ENCODE peak calls at places on chromosomes 6 and 20, in six cellular contexts. D, K, H, V, R and B are unnamed samples.

GRCh38 chr6:14883921-14884320 is 361.9 kb upstream of the JARID2 start:
- DNase-seq in R (no peak), D (no peak), H (no peak), V (no peak), K (no peak), B (no peak)

GRCh38 chr20:56429496-56429895 is 17.4 kb downstream of the CASS4 start:
- DNase-seq in R (no peak), K (no peak), H (no peak), D (no peak), V (no peak), B (no peak)

GRCh38 chr6:33392168-33392947 is 735 bp downstream of the KIFC1 start:
- DNase-seq in D (no peak), K (no peak), V (no peak), R (no peak), H (no peak), B (peak; percentile 70)

GRCh38 chr20:2752631-2753455 is 47.6 kb downstream of the CPXM1 start:
- DNase-seq in H (peak; percentile 39), V (no peak), K (no peak), D (no peak), R (no peak), B (peak; percentile 36)

GRCh38 chr6:84583784-84584183 is 180.6 kb downstream of the TBX18 start:
- DNase-seq in V (no peak), R (no peak), H (no peak), D (no peak), K (no peak), B (no peak)

GRCh38 chr20:36544134-36545018 is 3.1 kb downstream of the MYL9 start:
- DNase-seq in H (peak; percentile 51), V (peak; percentile 91), K (no peak), R (no peak), D (no peak), B (no peak)

GRCh38 chr6:12066297-12066696 is 54.2 kb downstream of the HIVEP1 start:
- DNase-seq in D (no peak), H (no peak), V (no peak), K (no peak), R (no peak), B (no peak)

GRCh38 chr6:108082539-108082938 is 8.0 kb upstream of the OSTM1 start:
- DNase-seq in D (no peak), V (no peak), H (no peak), K (no peak), R (no peak), B (no peak)

GRCh38 chr6:157133856-157134255 is 189.5 kb downstream of the TMEM242 start:
- DNase-seq in R (no peak), H (no peak), K (no peak), V (no peak), D (no peak), B (no peak)

GRCh38 chr20:48722002-48722731 is 105.6 kb downstream of the PREX1 start:
- DNase-seq in H (peak; percentile 27), R (no peak), D (peak; percentile 82), V (peak; percentile 56), K (no peak), B (peak; percentile 81)

GRCh38 chr20:44643596-44644383 is 7.7 kb downstream of the ADA start:
- DNase-seq in H (peak; percentile 47), V (peak; percentile 80), R (no peak), D (peak; percentile 53), K (peak; percentile 28), B (peak; percentile 53)

GRCh38 chr20:36573798-36574277 is 441 bp downstream of the TGIF2 start:
- DNase-seq in V (no peak), H (peak; percentile 23), K (no peak), D (no peak), R (no peak), B (peak; percentile 59)

GRCh38 chr6:105212587-105212986 is 32.8 kb upstream of the POPDC3 start:
- DNase-seq in R (no peak), K (no peak), H (no peak), D (no peak), V (no peak), B (peak; percentile 47)

GRCh38 chr6:118709859-118710350 is 58.5 kb upstream of the CEP85L start:
- DNase-seq in K (no peak), R (no peak), D (no peak), V (peak; percentile 33), H (peak; percentile 25), B (peak; percentile 92)

GRCh38 chr6:73418081-73418741 is 23.6 kb downstream of the DDX43 start:
- DNase-seq in R (no peak), D (no peak), K (no peak), H (no peak), V (no peak), B (peak; percentile 11)

GRCh38 chr20:17835941-17836861 is 132.4 kb downstream of the SNX5 start:
- DNase-seq in V (peak; percentile 41), H (peak; percentile 53), R (no peak), D (peak; percentile 74), K (peak; percentile 77), B (no peak)

GRCh38 chr20:48624315-48625020 is 203.3 kb downstream of the PREX1 start:
- DNase-seq in H (no peak), D (no peak), R (no peak), V (no peak), K (no peak), B (no peak)

GRCh38 chr6:107235521-107235920 is 120.2 kb upstream of the BEND3 start:
- DNase-seq in R (no peak), D (no peak), K (no peak), H (no peak), V (no peak), B (no peak)

GRCh38 chr20:17951323-17951722 is 17.3 kb downstream of the SNX5 start:
- DNase-seq in D (no peak), H (no peak), V (no peak), R (no peak), K (no peak), B (no peak)

GRCh38 chr6:162442675-162443074 is 284.9 kb downstream of the PRKN start:
- DNase-seq in H (no peak), V (no peak), K (no peak), R (no peak), D (no peak), B (peak; percentile 18)

GRCh38 chr6:5083813-5084191 is 1.3 kb upstream of the PPP1R3G start:
- DNase-seq in D (no peak), V (no peak), K (no peak), H (no peak), R (no peak), B (no peak)
- H3K4me3 ChIP-seq in D (peak overlapping the region; percentile 65), V (no peak overlapping the region), K (no peak overlapping the region), H (no peak overlapping the region), R (peak overlapping the region; percentile 61), B (peak overlapping the region; percentile 87)

GRCh38 chr6:16508959-16509358 is 252.3 kb downstream of the ATXN1 start:
- DNase-seq in D (no peak), V (no peak), K (no peak), H (no peak), R (no peak), B (no peak)

GRCh38 chr6:16510245-16510644 is 251.0 kb downstream of the ATXN1 start:
- DNase-seq in H (no peak), R (no peak), V (no peak), K (no peak), D (no peak), B (no peak)

GRCh38 chr6:16512585-16513109 is 248.6 kb downstream of the ATXN1 start:
- DNase-seq in D (no peak), H (no peak), V (no peak), R (no peak), K (no peak), B (peak; percentile 38)

GRCh38 chr6:16511723-16512584 is 249.3 kb downstream of the ATXN1 start:
- DNase-seq in D (no peak), K (no peak), V (no peak), H (peak; percentile 33), R (no peak), B (peak; percentile 78)

DNA sequence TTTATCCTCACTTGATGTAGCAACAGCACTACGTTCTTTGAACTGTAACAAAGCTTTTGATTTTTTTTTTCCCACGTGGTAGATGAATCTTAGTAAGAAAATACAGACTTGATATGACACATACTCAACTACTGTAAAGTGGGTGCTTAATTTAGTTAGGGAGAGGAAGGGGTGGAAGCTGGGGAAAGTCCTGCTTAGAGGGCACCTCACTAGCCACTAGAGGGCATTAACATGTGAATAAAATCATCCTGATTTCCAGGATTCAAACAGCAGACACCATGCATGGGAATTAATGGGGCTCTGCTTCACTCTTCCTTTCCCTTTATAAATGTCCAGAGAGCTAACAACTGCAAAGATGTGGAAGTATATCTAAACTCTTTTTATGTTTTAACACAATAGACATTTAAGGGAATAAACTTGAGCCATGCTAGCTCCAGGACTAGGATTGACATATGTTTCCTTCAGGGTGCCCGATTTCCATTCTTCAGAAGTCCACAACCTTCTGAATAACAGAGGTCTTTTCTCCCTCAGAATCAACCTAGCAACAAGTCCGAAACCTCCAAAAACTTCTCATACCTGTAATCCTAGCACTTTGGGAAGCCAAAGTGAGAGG is 250.1 kb downstream of the ATXN1 start:
- DNase-seq in D (no peak), V (peak; percentile 30), K (no peak), H (no peak), R (no peak), B (peak; percentile 48)
- TF ChIP-seq CTCF in D (peak; percentile 53), V (peak; percentile 71), K (peak; percentile 59), H (peak; percentile 50), R (peak; percentile 46), B (peak; percentile 59)

DNA sequence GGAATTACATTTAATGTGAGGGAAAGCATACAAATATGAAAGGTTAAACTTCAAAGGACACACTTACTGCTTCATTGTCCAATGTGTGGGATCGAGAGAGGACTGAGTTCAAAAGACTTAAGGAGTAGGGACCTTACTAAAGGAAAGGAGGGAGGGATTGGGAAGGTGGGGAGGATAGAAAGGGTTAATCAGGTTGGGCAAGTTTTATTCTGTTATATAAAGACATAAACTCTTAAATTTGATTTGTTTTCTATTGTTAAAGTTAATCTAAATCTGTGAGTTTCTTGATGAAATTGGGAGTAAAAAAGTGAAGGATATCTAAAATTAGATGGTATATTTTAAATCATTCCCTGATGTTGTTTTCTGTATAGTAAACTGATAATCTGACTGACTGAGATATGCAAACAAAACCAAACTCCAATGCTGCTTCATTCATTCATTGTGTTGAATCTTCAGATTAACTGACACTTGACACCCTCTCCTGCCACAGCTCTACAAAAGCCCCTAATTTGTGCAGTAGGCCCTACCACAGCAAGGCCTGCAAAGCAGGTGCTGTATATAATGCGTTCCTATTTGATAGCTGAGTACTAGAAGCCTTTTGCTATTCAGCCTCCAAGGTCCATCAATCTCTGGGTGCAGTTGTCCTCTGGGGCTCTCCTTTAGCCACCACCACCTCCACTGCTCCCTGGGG is 1.3 kb upstream of the UBE2J1 start:
- DNase-seq in D (no peak), R (no peak), V (no peak), K (no peak), H (no peak), B (peak; percentile 83)
- H3K4me3 ChIP-seq in D (no peak overlapping the region), R (no peak overlapping the region), V (no peak overlapping the region), K (no peak overlapping the region), H (no peak overlapping the region), B (peak overlapping the region; percentile 100)

DNA sequence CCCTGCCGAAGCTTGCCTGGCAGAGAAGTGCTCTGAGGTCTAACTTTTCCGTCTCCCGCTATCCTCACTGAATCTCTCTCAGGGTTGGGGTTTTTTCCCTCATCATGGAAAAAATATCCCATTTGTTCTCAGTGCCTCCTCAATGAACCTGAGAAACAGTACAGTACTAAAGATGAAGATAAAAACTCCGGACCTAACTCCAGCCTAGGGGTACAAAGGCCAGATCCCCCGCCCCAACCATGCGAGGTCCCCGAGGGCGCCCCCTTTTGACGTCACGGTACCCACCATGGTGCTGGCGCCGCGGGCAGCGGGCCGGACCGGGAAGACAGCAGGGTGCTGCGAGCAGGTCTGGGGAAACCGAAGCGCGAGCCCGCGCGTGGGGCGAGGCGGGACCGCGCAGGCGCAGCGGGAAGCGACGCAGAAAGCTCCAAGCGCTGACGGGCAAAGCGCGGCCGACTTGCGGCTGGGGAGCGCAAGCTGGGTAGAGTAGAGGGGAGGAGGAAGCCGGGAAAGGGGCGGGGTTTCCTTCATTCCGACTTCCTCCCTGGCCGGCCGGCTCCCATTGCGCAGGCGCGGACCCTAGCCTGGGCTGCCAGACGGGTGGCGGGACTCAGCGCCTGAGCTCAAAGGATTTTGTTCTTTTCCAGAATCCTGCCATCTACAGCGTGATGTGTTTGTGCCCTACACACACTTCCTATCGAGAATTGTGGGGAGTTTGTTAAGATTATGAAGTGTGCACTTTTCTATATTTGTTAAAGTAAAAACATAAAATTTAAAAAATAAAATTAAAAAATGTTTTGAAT is at the start of gene LSM2:
- DNase-seq in R (peak; percentile 94), K (peak; percentile 67), H (peak; percentile 99), V (peak; percentile 99), D (peak; percentile 97), B (peak; percentile 97)
- TF ChIP-seq CTCF in R (peak; percentile 38), K (peak; percentile 44), H (no peak), V (peak; percentile 23), D (peak; percentile 17), B (peak; percentile 12)